ENCODE peak calls at places on chromosomes 16 and 17, in six cellular contexts. One of them, this sample, is unnamed.

GRCh38 chr17:44875761-44876160 is 23.5 kb downstream of the EFTUD2 start:
- DNase-seq in psoas muscle: no peak
- DNase-seq in sigmoid colon: no peak
- DNase-seq in bronchial epithelial cell: no peak
- DNase-seq in fibroblast of pulmonary artery: no peak
- DNase-seq in fibroblast of lung: no peak
- DNase-seq in this sample: no peak

GRCh38 chr16:19294156-19294649 is 8.7 kb downstream of the CLEC19A start:
- DNase-seq in psoas muscle: peak; percentile 51
- DNase-seq in sigmoid colon: peak; percentile 72
- DNase-seq in bronchial epithelial cell: no peak
- DNase-seq in fibroblast of pulmonary artery: peak; percentile 21
- DNase-seq in fibroblast of lung: peak; percentile 9
- DNase-seq in this sample: no peak

GRCh38 chr17:30832438-30832790 is 648 bp downstream of the ATAD5 start:
- DNase-seq in psoas muscle: no peak
- DNase-seq in sigmoid colon: no peak
- DNase-seq in bronchial epithelial cell: no peak
- DNase-seq in fibroblast of pulmonary artery: no peak
- DNase-seq in fibroblast of lung: no peak
- DNase-seq in this sample: no peak

GRCh38 chr17:82317394-82318168 is at the start of gene CD7:
- DNase-seq in psoas muscle: no peak
- DNase-seq in sigmoid colon: no peak
- DNase-seq in bronchial epithelial cell: no peak
- DNase-seq in fibroblast of pulmonary artery: no peak
- DNase-seq in fibroblast of lung: no peak
- DNase-seq in this sample: no peak

GRCh38 chr17:66523378-66524174 is 221.2 kb downstream of the PRKCA start:
- DNase-seq in psoas muscle: no peak
- DNase-seq in sigmoid colon: no peak
- DNase-seq in bronchial epithelial cell: no peak
- DNase-seq in fibroblast of pulmonary artery: peak; percentile 32
- DNase-seq in fibroblast of lung: peak; percentile 88
- DNase-seq in this sample: no peak

GRCh38 chr16:7992616-7993015 is 597.7 kb downstream of the TMEM114 start:
- DNase-seq in psoas muscle: no peak
- DNase-seq in sigmoid colon: no peak
- DNase-seq in bronchial epithelial cell: no peak
- DNase-seq in fibroblast of pulmonary artery: no peak
- DNase-seq in fibroblast of lung: no peak
- DNase-seq in this sample: no peak

GRCh38 chr16:50868577-50868976 is 126.7 kb downstream of the CYLD start:
- DNase-seq in psoas muscle: no peak
- DNase-seq in sigmoid colon: no peak
- DNase-seq in bronchial epithelial cell: no peak
- DNase-seq in fibroblast of pulmonary artery: no peak
- DNase-seq in fibroblast of lung: no peak
- DNase-seq in this sample: no peak

GRCh38 chr17:69084911-69085310 is 24.2 kb upstream of the ABCA9 start:
- DNase-seq in psoas muscle: no peak
- DNase-seq in sigmoid colon: no peak
- DNase-seq in bronchial epithelial cell: peak; percentile 35
- DNase-seq in fibroblast of pulmonary artery: no peak
- DNase-seq in fibroblast of lung: no peak
- DNase-seq in this sample: no peak

GRCh38 chr17:73166731-73167581 is 2.1 kb downstream of the SSTR2 start:
- DNase-seq in psoas muscle: no peak
- DNase-seq in sigmoid colon: no peak
- DNase-seq in bronchial epithelial cell: peak; percentile 10
- DNase-seq in fibroblast of pulmonary artery: no peak
- DNase-seq in fibroblast of lung: no peak
- DNase-seq in this sample: no peak

GRCh38 chr17:40351185-40352043 is 13.1 kb downstream of the GJD3 start:
- DNase-seq in psoas muscle: peak; percentile 48
- DNase-seq in sigmoid colon: no peak
- DNase-seq in bronchial epithelial cell: no peak
- DNase-seq in fibroblast of pulmonary artery: no peak
- DNase-seq in fibroblast of lung: no peak
- DNase-seq in this sample: no peak

GRCh38 chr17:81641825-81642489 is 5.0 kb downstream of the TSPAN10 start:
- DNase-seq in psoas muscle: no peak
- DNase-seq in sigmoid colon: no peak
- DNase-seq in bronchial epithelial cell: peak; percentile 74
- DNase-seq in fibroblast of pulmonary artery: peak; percentile 23
- DNase-seq in fibroblast of lung: peak; percentile 39
- DNase-seq in this sample: no peak

GRCh38 chr17:7023576-7024401 is 939 bp downstream of the BCL6B start:
- DNase-seq in psoas muscle: peak; percentile 94
- DNase-seq in sigmoid colon: peak; percentile 94
- DNase-seq in bronchial epithelial cell: peak; percentile 85
- DNase-seq in fibroblast of pulmonary artery: peak; percentile 92
- DNase-seq in fibroblast of lung: peak; percentile 84
- DNase-seq in this sample: no peak

GRCh38 chr16:64450170-64450569 is 671.7 kb downstream of the CDH11 start:
- DNase-seq in psoas muscle: no peak
- DNase-seq in sigmoid colon: no peak
- DNase-seq in bronchial epithelial cell: peak; percentile 55
- DNase-seq in fibroblast of pulmonary artery: peak; percentile 17
- DNase-seq in fibroblast of lung: no peak
- DNase-seq in this sample: no peak

GRCh38 chr16:72244853-72245252 is 72.9 kb upstream of the PMFBP1 start:
- DNase-seq in psoas muscle: no peak
- DNase-seq in sigmoid colon: no peak
- DNase-seq in bronchial epithelial cell: no peak
- DNase-seq in fibroblast of pulmonary artery: peak; percentile 7
- DNase-seq in fibroblast of lung: no peak
- DNase-seq in this sample: no peak

GRCh38 chr16:76335187-76335974 is 58.2 kb downstream of the CNTNAP4 start:
- DNase-seq in psoas muscle: no peak
- DNase-seq in sigmoid colon: no peak
- DNase-seq in bronchial epithelial cell: no peak
- DNase-seq in fibroblast of pulmonary artery: peak; percentile 4
- DNase-seq in fibroblast of lung: no peak
- DNase-seq in this sample: no peak

GRCh38 chr17:17114592-17115225 is 72.5 kb downstream of the MPRIP start:
- DNase-seq in psoas muscle: peak; percentile 53
- DNase-seq in sigmoid colon: no peak
- DNase-seq in bronchial epithelial cell: no peak
- DNase-seq in fibroblast of pulmonary artery: no peak
- DNase-seq in fibroblast of lung: no peak
- DNase-seq in this sample: peak; percentile 38

GRCh38 chr17:17117923-17118322 is 75.7 kb downstream of the MPRIP start:
- DNase-seq in psoas muscle: peak; percentile 10
- DNase-seq in sigmoid colon: no peak
- DNase-seq in bronchial epithelial cell: no peak
- DNase-seq in fibroblast of pulmonary artery: no peak
- DNase-seq in fibroblast of lung: no peak
- DNase-seq in this sample: peak; percentile 46

GRCh38 chr17:17118399-17118798 is 76.1 kb downstream of the MPRIP start:
- DNase-seq in psoas muscle: peak; percentile 17
- DNase-seq in sigmoid colon: no peak
- DNase-seq in bronchial epithelial cell: no peak
- DNase-seq in fibroblast of pulmonary artery: no peak
- DNase-seq in fibroblast of lung: no peak
- DNase-seq in this sample: peak; percentile 66

GRCh38 chr17:17116406-17116805 is 74.1 kb downstream of the MPRIP start:
- DNase-seq in psoas muscle: peak; percentile 24
- DNase-seq in sigmoid colon: no peak
- DNase-seq in bronchial epithelial cell: no peak
- DNase-seq in fibroblast of pulmonary artery: no peak
- DNase-seq in fibroblast of lung: no peak
- DNase-seq in this sample: peak; percentile 58

DNA sequence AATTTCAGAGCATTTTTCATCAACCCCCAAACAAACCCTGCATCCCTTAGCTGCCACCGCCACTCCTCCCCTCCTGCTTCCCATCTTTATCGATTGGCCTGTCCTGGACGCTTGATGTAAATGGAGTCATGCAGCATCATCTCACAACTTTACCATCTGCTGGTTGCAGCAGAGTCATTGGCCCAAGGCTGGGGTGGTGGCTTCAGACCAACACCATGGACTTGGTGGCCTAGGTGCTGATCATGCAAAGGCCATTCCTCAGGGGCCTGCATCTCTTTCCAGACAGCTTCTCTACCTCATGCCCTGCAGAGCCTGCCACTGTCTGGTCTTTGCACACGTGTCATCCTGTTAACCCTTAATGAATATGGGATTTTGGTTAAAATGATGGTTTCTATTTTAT is 73.4 kb downstream of the MPRIP start:
- DNase-seq in psoas muscle: peak; percentile 10
- DNase-seq in sigmoid colon: no peak
- DNase-seq in bronchial epithelial cell: no peak
- DNase-seq in fibroblast of pulmonary artery: no peak
- DNase-seq in fibroblast of lung: no peak
- DNase-seq in this sample: peak; percentile 26
- TF ChIP-seq CTCF in psoas muscle: no peak
- TF ChIP-seq CTCF in sigmoid colon: no peak
- TF ChIP-seq CTCF in bronchial epithelial cell: no peak
- TF ChIP-seq CTCF in fibroblast of pulmonary artery: no peak
- TF ChIP-seq CTCF in fibroblast of lung: no peak
- TF ChIP-seq CTCF in this sample: no peak

GRCh38 chr16:75108792-75109731 is 7.5 kb downstream of the LDHD start:
- DNase-seq in psoas muscle: peak; percentile 94
- DNase-seq in sigmoid colon: peak; percentile 97
- DNase-seq in bronchial epithelial cell: peak; percentile 98
- DNase-seq in fibroblast of pulmonary artery: peak; percentile 91
- DNase-seq in fibroblast of lung: peak; percentile 94
- DNase-seq in this sample: no peak

GRCh38 chr16:75110637-75111513 is 5.7 kb downstream of the LDHD start:
- DNase-seq in psoas muscle: peak; percentile 95
- DNase-seq in sigmoid colon: peak; percentile 96
- DNase-seq in bronchial epithelial cell: peak; percentile 76
- DNase-seq in fibroblast of pulmonary artery: peak; percentile 91
- DNase-seq in fibroblast of lung: peak; percentile 91
- DNase-seq in this sample: no peak

GRCh38 chr16:75111514-75112280 is 4.9 kb downstream of the LDHD start:
- DNase-seq in psoas muscle: peak; percentile 59
- DNase-seq in sigmoid colon: no peak
- DNase-seq in bronchial epithelial cell: no peak
- DNase-seq in fibroblast of pulmonary artery: peak; percentile 23
- DNase-seq in fibroblast of lung: no peak
- DNase-seq in this sample: no peak

GRCh38 chr16:75107505-75107904 is 9.1 kb downstream of the LDHD start:
- DNase-seq in psoas muscle: no peak
- DNase-seq in sigmoid colon: no peak
- DNase-seq in bronchial epithelial cell: no peak
- DNase-seq in fibroblast of pulmonary artery: no peak
- DNase-seq in fibroblast of lung: no peak
- DNase-seq in this sample: no peak

DNA sequence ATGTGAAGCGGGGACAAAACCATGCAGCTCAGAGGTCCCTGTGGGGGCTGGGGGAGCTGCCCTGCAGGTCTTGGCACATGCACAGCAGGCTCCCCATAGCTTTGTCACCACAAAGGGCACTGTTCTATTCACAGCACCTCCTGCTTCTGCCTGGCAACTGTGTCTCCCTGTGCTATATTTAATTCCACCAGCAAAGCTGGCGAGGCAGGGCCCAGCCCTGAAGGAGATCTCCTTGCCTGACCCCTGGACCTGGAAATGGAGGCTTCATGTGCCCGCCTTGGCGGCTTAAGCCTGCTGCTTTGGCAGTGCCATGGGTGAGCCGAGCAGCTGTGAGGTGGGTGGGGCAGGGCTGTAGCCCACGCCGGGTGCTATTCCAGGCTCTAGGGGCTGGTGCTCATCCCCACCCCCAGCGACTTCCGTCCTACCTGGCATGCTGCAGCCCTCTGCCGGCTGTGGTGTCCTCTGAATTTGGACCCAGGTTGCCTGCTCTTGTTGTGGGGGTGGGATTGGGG is 6.8 kb downstream of the LDHD start:
- DNase-seq in psoas muscle: peak; percentile 97
- DNase-seq in sigmoid colon: peak; percentile 81
- DNase-seq in bronchial epithelial cell: no peak
- DNase-seq in fibroblast of pulmonary artery: no peak
- DNase-seq in fibroblast of lung: no peak
- DNase-seq in this sample: no peak
- TF ChIP-seq CTCF in psoas muscle: peak; percentile 29
- TF ChIP-seq CTCF in sigmoid colon: no peak
- TF ChIP-seq CTCF in bronchial epithelial cell: peak; percentile 22
- TF ChIP-seq CTCF in fibroblast of pulmonary artery: no peak
- TF ChIP-seq CTCF in fibroblast of lung: no peak
- TF ChIP-seq CTCF in this sample: no peak

DNA sequence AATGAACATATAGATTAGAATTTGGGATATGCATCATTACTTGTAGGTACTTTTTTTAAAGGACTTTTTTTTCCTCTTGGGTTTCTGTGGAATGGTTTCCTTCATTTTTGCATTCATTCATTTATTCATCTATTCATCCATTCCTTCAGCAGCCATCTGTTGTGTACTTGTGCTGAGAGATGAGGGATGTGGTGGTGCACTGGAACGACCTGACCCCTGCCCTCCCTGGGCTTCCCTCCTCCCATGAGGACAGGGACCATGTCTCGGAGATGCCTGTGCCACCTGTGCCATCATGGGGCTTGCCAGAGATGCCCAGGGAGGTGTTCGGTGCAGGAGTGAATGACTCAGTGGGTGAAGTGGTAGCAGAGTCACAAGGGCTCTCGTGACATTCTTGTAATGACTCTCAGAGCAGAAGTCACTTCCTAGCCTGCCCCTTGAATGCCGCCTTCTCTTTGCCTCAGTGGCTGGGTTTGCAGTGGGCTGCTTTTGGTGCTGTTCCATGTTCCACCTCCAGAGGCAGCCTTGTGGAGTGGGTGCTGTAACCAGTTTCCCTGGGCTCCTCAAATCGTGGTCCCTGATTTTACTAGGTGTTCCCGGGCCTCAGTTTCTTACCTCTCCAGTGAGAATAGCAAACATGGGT is 43.9 kb downstream of the CLEC16A start:
- DNase-seq in psoas muscle: no peak
- DNase-seq in sigmoid colon: no peak
- DNase-seq in bronchial epithelial cell: no peak
- DNase-seq in fibroblast of pulmonary artery: no peak
- DNase-seq in fibroblast of lung: no peak
- DNase-seq in this sample: no peak
- TF ChIP-seq CTCF in psoas muscle: no peak
- TF ChIP-seq CTCF in sigmoid colon: no peak
- TF ChIP-seq CTCF in bronchial epithelial cell: peak; percentile 61
- TF ChIP-seq CTCF in fibroblast of pulmonary artery: peak; percentile 45
- TF ChIP-seq CTCF in fibroblast of lung: no peak
- TF ChIP-seq CTCF in this sample: peak; percentile 62

DNA sequence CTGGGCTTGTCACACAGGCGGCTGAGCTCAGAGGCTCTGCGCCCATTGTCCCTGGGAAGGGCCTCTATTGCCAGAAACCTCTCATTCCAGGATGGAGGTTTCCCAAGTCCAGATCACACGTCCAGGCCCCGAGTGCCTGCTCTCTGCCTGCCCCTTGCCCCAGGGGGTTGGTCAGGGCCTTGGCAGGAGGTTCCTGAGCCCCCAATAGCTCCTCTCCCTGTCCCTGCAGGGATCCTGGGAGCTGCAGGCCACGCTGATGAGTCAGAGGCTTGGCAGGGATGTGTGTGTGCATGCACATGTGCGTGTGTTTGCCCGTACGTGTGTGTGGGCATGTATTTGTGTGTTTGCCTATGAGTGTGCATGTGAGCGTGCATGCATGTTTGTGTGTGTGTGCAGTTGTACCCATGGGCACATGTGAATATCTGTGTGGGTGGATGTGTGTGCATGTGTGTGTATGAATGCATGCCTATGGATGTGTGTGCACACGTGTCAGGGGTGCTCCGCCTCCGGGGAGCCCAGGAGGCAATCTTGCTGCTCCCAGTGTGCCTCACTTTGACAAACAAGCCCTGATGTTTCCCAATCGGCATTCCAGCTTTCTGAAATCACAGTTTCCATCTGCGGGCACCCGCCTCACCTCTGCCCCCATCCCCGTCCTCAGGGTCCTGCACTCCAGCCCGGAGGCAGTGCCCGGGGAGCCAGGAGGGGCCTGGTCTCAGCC is 98.4 kb upstream of the GSE1 start:
- DNase-seq in psoas muscle: peak; percentile 85
- DNase-seq in sigmoid colon: peak; percentile 89
- DNase-seq in bronchial epithelial cell: peak; percentile 91
- DNase-seq in fibroblast of pulmonary artery: peak; percentile 90
- DNase-seq in fibroblast of lung: peak; percentile 96
- DNase-seq in this sample: no peak
- TF ChIP-seq CTCF in psoas muscle: no peak
- TF ChIP-seq CTCF in sigmoid colon: no peak
- TF ChIP-seq CTCF in bronchial epithelial cell: no peak
- TF ChIP-seq CTCF in fibroblast of pulmonary artery: no peak
- TF ChIP-seq CTCF in fibroblast of lung: no peak
- TF ChIP-seq CTCF in this sample: no peak